ENCODE peak calls at places on chromosomes 11 and 22, in four cellular contexts. M is ureter; S is stimulated activated CD4-positive, alpha-beta T cell treated with anti-CD3 and anti-CD28 coated beads, Interleukin-2, amount 100 ng/mL, for 24 hours; J is anterior cingulate cortex. B is an unnamed sample.
A peak's percentile ranks its signal among the peaks of the same experiment; 100 is the strongest.

GRCh38 chr22:49325531-49326395 is 501.9 kb downstream of the BRD1 start:
- DNase-seq in M (peak; percentile 18), S (no peak), J (no peak), B (no peak)

GRCh38 chr11:94000641-94001040 is 20.5 kb upstream of the HEPHL1 start:
- DNase-seq in M (no peak), S (no peak), J (no peak), B (no peak)

GRCh38 chr22:47115921-47116320 is 353.5 kb downstream of the TBC1D22A start:
- DNase-seq in M (no peak), S (no peak), J (no peak), B (no peak)

GRCh38 chr11:132158091-132158490 is 787.7 kb downstream of the NTM start:
- DNase-seq in M (no peak), S (peak; percentile 3), J (no peak), B (no peak)

GRCh38 chr22:45218974-45219373 is 21.7 kb downstream of the KIAA0930 start:
- DNase-seq in M (no peak), S (peak; percentile 37), J (peak; percentile 29), B (no peak)

GRCh38 chr11:45102810-45103621 is 43.4 kb upstream of the PRDM11 start:
- DNase-seq in M (peak; percentile 69), S (peak; percentile 59), J (peak; percentile 65), B (peak; percentile 79)

GRCh38 chr11:47552581-47553416 is at the start of gene CELF1:
- DNase-seq in M (peak; percentile 92), S (peak; percentile 92), J (peak; percentile 92), B (peak; percentile 92)

GRCh38 chr11:441418-442274 is at the start of gene ANO9:
- DNase-seq in M (peak; percentile 75), S (peak; percentile 74), J (no peak), B (peak; percentile 63)

GRCh38 chr22:46289244-46289891 is 7.3 kb upstream of the GTSE1 start:
- DNase-seq in M (no peak), S (no peak), J (no peak), B (peak; percentile 67)

GRCh38 chr22:45441158-45441557 is 27.7 kb downstream of the RIBC2 start:
- DNase-seq in M (peak; percentile 75), S (peak; percentile 40), J (peak; percentile 20), B (peak; percentile 85)

GRCh38 chr11:12744831-12745502 is 70.7 kb downstream of the TEAD1 start:
- DNase-seq in M (no peak), S (no peak), J (no peak), B (peak; percentile 63)

GRCh38 chr11:44559207-44559943 is 6.1 kb upstream of the CD82 start:
- DNase-seq in M (no peak), S (no peak), J (no peak), B (no peak)

B was measured in right cardiac atrium.